ENCODE peak calls at places on chromosomes 5 and 9, in nine cellular contexts. M is RCC 7860; Q is mesendoderm; P is HT-29; W is CD4-positive, alpha-beta memory T cell; U is WERI-Rb-1; Y is GM03348; C is AG08396; B is HCT116. J is an unnamed sample.

GRCh38 chr9:13804532-13804931 is 509.4 kb downstream of the NFIB start:
- DNase-seq in P (no peak), U (no peak), M (peak; percentile 66), Y (no peak), B (no peak), W (no peak), Q (no peak), C (no peak), J (no peak)

GRCh38 chr5:173396311-173396993 is 68.2 kb upstream of the STC2 start:
- DNase-seq in Q (peak; percentile 75), U (peak; percentile 19), Y (peak; percentile 34), W (no peak), B (peak; percentile 19), P (no peak), M (no peak), C (no peak), J (no peak)

GRCh38 chr5:132271251-132272246 is 14.1 kb downstream of the PDLIM4 start:
- DNase-seq in C (no peak), W (no peak), U (no peak), M (no peak), Q (no peak), P (no peak), Y (no peak), B (no peak), J (no peak)

GRCh38 chr5:93604119-93604963 is 21.3 kb downstream of the NR2F1 start:
- DNase-seq in C (peak; percentile 46), B (no peak), U (peak; percentile 61), Y (peak; percentile 33), P (no peak), M (no peak), Q (no peak), W (no peak), J (no peak)

GRCh38 chr9:107351382-107352045 is 68.4 kb downstream of the RAD23B start:
- DNase-seq in Q (peak; percentile 30), W (no peak), U (no peak), B (peak; percentile 29), C (no peak), Y (peak; percentile 26), M (no peak), P (no peak), J (no peak)

GRCh38 chr9:35135988-35136387 is 20.3 kb upstream of the ATOSB start:
- DNase-seq in M (no peak), W (no peak), U (no peak), B (no peak), P (no peak), C (no peak), Q (no peak), Y (no peak), J (no peak)

GRCh38 chr5:73120222-73121108 is at the start of gene TMEM171:
- DNase-seq in C (peak; percentile 69), Q (peak; percentile 66), B (peak; percentile 16), Y (peak; percentile 84), P (peak; percentile 12), U (no peak), M (no peak), W (no peak), J (peak; percentile 88)

GRCh38 chr5:116372931-116373597 is 201.6 kb downstream of the SEMA6A start:
- DNase-seq in Q (no peak), M (no peak), B (no peak), P (no peak), C (no peak), U (no peak), Y (no peak), W (no peak), J (no peak)

GRCh38 chr5:58497956-58498942 is 7.0 kb downstream of the GAPT start:
- DNase-seq in Y (peak; percentile 56), P (peak; percentile 64), W (no peak), M (no peak), C (peak; percentile 22), Q (peak; percentile 60), B (peak; percentile 15), U (peak; percentile 48), J (no peak)

GRCh38 chr9:107586493-107586892 is 96.9 kb upstream of the KLF4 start:
- DNase-seq in Q (no peak), W (no peak), M (no peak), U (no peak), B (no peak), Y (no peak), P (no peak), C (no peak), J (no peak)

GRCh38 chr5:35172526-35172925 is 57.8 kb downstream of the PRLR start:
- DNase-seq in P (peak; percentile 56), C (no peak), Q (no peak), M (no peak), U (no peak), Y (no peak), W (no peak), B (no peak), J (no peak)

GRCh38 chr5:163407034-163407652 is 30.3 kb upstream of the CCNG1 start:
- DNase-seq in Y (peak; percentile 35), B (no peak), M (no peak), C (peak; percentile 6), Q (peak; percentile 47), W (no peak), P (no peak), U (no peak), J (no peak)

GRCh38 chr9:131478911-131479310 is 23.8 kb upstream of the POMT1 start:
- DNase-seq in Q (no peak), Y (no peak), U (no peak), P (no peak), B (no peak), W (no peak), M (no peak), C (no peak), J (peak; percentile 10)

GRCh38 chr9:21813575-21814473 is 11.4 kb downstream of the MTAP start:
- DNase-seq in C (peak; percentile 47), Q (peak; percentile 73), U (peak; percentile 57), Y (peak; percentile 61), B (peak; percentile 69), W (peak; percentile 74), P (peak; percentile 87), M (peak; percentile 50), J (no peak)

GRCh38 chr5:16736158-16736994 is 119.6 kb upstream of the RETREG1 start:
- DNase-seq in Y (peak; percentile 64), W (no peak), B (peak; percentile 24), M (no peak), C (peak; percentile 52), Q (peak; percentile 91), U (no peak), P (peak; percentile 92), J (peak; percentile 59)

GRCh38 chr5:16886366-16886736 is 49.7 kb downstream of the MYO10 start:
- DNase-seq in Y (peak; percentile 84), U (no peak), Q (no peak), W (no peak), M (no peak), P (no peak), C (peak; percentile 48), B (no peak), J (no peak)

GRCh38 chr5:77869115-77869798 is 93.1 kb upstream of the TBCA start:
- DNase-seq in M (no peak), Q (no peak), U (no peak), B (no peak), W (no peak), Y (no peak), C (no peak), P (no peak), J (no peak)

GRCh38 chr9:97983524-97984187 is 515 bp downstream of the ANP32B start:
- DNase-seq in U (peak; percentile 68), C (peak; percentile 67), W (peak; percentile 65), Y (peak; percentile 76), Q (peak; percentile 46), M (peak; percentile 8), B (no peak), P (peak; percentile 55), J (peak; percentile 88)

GRCh38 chr5:160209917-160210316 is 19.4 kb upstream of the FABP6 start:
- DNase-seq in B (no peak), C (no peak), W (no peak), Q (peak; percentile 30), U (no peak), P (peak; percentile 61), Y (no peak), M (no peak), J (no peak)

GRCh38 chr9:4339783-4340335 is 40.0 kb upstream of the GLIS3 start:
- DNase-seq in B (no peak), Y (peak; percentile 18), P (no peak), M (no peak), U (no peak), Q (no peak), W (no peak), C (no peak), J (no peak)

GRCh38 chr9:111728143-111728542 is 66.6 kb downstream of the SHOC1 start:
- DNase-seq in Q (no peak), P (no peak), B (peak; percentile 50), Y (no peak), C (no peak), M (peak; percentile 69), W (no peak), U (no peak), J (no peak)

GRCh38 chr9:4164356-4164755 is 135.5 kb downstream of the GLIS3 start:
- DNase-seq in W (no peak), Q (peak; percentile 16), Y (no peak), P (no peak), M (no peak), B (no peak), C (no peak), U (no peak), J (no peak)

GRCh38 chr9:108087781-108088180 is 598.2 kb upstream of the KLF4 start:
- DNase-seq in Q (no peak), Y (no peak), P (no peak), W (no peak), U (no peak), B (no peak), M (no peak), C (no peak), J (no peak)

GRCh38 chr5:404666-405241 is 38.2 kb upstream of the EXOC3 start:
- DNase-seq in M (no peak), Y (no peak), Q (no peak), U (no peak), P (no peak), W (no peak), C (no peak), B (no peak), J (no peak)

GRCh38 chr9:73149371-73150067 is 2.1 kb upstream of the ANXA1 start:
- DNase-seq in B (peak; percentile 69), M (peak; percentile 82), Y (peak; percentile 67), U (no peak), Q (peak; percentile 82), W (no peak), P (peak; percentile 80), C (peak; percentile 42), J (no peak)

GRCh38 chr5:171272996-171273970 is 35.8 kb upstream of the TLX3 start:
- DNase-seq in W (no peak), U (peak; percentile 30), C (no peak), B (peak; percentile 44), Y (peak; percentile 33), Q (peak; percentile 85), P (peak; percentile 60), M (peak; percentile 18), J (no peak)

GRCh38 chr9:88174324-88174723 is 36.0 kb upstream of the SPATA31C2 start:
- DNase-seq in Y (no peak), U (peak; percentile 30), P (no peak), Q (no peak), M (no peak), W (no peak), C (no peak), B (no peak), J (no peak)

GRCh38 chr5:163968651-163969050 is 463.2 kb downstream of the MAT2B start:
- DNase-seq in U (no peak), Q (no peak), P (no peak), B (no peak), Y (no peak), C (no peak), W (no peak), M (no peak), J (no peak)

GRCh38 chr5:168114444-168115017 is 176.9 kb upstream of the WWC1 start:
- DNase-seq in U (peak; percentile 83), M (peak; percentile 57), P (peak; percentile 80), Q (peak; percentile 84), W (peak; percentile 6), C (peak; percentile 30), B (peak; percentile 55), Y (peak; percentile 70), J (peak; percentile 35)

GRCh38 chr5:157657516-157657915 is 5.3 kb upstream of the SOX30 start:
- DNase-seq in W (no peak), C (no peak), Q (peak; percentile 32), P (no peak), Y (no peak), U (no peak), M (no peak), B (no peak), J (no peak)

J was measured in left lung.